ENCODE peak calls at places on chromosomes 6 and 20, in seven cellular contexts. O, C, Y, B, J, G and Q are unnamed samples.

GRCh38 chr20:37504404-37505096 is 16.5 kb upstream of the NNAT start:
- DNase-seq in O (no peak), C (no peak), Y (no peak), B (no peak), J (no peak), G (no peak), Q (no peak)

GRCh38 chr6:137112067-137112355 is 61.4 kb downstream of the IL22RA2 start:
- DNase-seq in O (no peak), C (peak; percentile 14), Y (no peak), B (no peak), J (peak; percentile 58), G (peak; percentile 37), Q (peak; percentile 77)

GRCh38 chr6:32689531-32690505 is 23.4 kb upstream of the HLA-DQB1 start:
- DNase-seq in O (no peak), C (no peak), Y (no peak), B (no peak), J (peak; percentile 15), G (peak; percentile 3), Q (peak; percentile 8)

GRCh38 chr6:52921743-52922142 is 12.2 kb upstream of the GSTA3 start:
- DNase-seq in O (no peak), C (no peak), Y (no peak), B (no peak), J (no peak), G (no peak), Q (peak; percentile 27)

GRCh38 chr20:25253606-25254275 is 5.9 kb downstream of the PYGB start:
- DNase-seq in O (no peak), C (no peak), Y (no peak), B (no peak), J (no peak), G (no peak), Q (no peak)

GRCh38 chr20:57437267-57437666 is 46.1 kb downstream of the RBM38 start:
- DNase-seq in O (no peak), C (no peak), Y (no peak), B (no peak), J (no peak), G (no peak), Q (no peak)

GRCh38 chr20:25057234-25058050 is 497 bp downstream of the ACSS1 start:
- DNase-seq in O (no peak), C (no peak), Y (peak; percentile 86), B (no peak), J (no peak), G (peak; percentile 40), Q (peak; percentile 65)

GRCh38 chr20:43460172-43460829 is 2.6 kb downstream of the SRSF6 start:
- DNase-seq in O (no peak), C (no peak), Y (no peak), B (peak; percentile 88), J (no peak), G (no peak), Q (no peak)

GRCh38 chr20:4472906-4473305 is 248.8 kb upstream of the PRND start:
- DNase-seq in O (no peak), C (no peak), Y (no peak), B (no peak), J (no peak), G (no peak), Q (peak; percentile 45)

GRCh38 chr6:22349051-22349450 is 52.2 kb upstream of the PRL start:
- DNase-seq in O (no peak), C (no peak), Y (no peak), B (no peak), J (no peak), G (no peak), Q (no peak)

GRCh38 chr6:151502499-151502898 is 8.7 kb downstream of the CCDC170 start:
- DNase-seq in O (no peak), C (peak; percentile 19), Y (no peak), B (no peak), J (no peak), G (no peak), Q (peak; percentile 60)

GRCh38 chr6:152669894-152670293 is 27.8 kb upstream of the MYCT1 start:
- DNase-seq in O (no peak), C (no peak), Y (no peak), B (no peak), J (no peak), G (peak; percentile 68), Q (peak; percentile 52)

GRCh38 chr6:6379573-6379972 is 59.1 kb upstream of the F13A1 start:
- DNase-seq in O (no peak), C (peak; percentile 70), Y (no peak), B (no peak), J (no peak), G (no peak), Q (peak; percentile 9)

GRCh38 chr6:27188885-27189418 is 58.5 kb upstream of the PRSS16 start:
- DNase-seq in O (no peak), C (no peak), Y (peak; percentile 52), B (peak; percentile 63), J (peak; percentile 67), G (peak; percentile 88), Q (peak; percentile 85)

GRCh38 chr6:122033564-122034181 is 365.8 kb upstream of the HSF2 start:
- DNase-seq in O (no peak), C (peak; percentile 18), Y (no peak), B (peak; percentile 63), J (peak; percentile 12), G (peak; percentile 78), Q (peak; percentile 76)

GRCh38 chr6:36780517-36781210 is 58.6 kb downstream of the CPNE5 start:
- DNase-seq in O (no peak), C (no peak), Y (no peak), B (no peak), J (no peak), G (no peak), Q (peak; percentile 46)

GRCh38 chr6:18155273-18155863 is at the start of gene KDM1B:
- DNase-seq in O (peak; percentile 91), C (peak; percentile 77), Y (peak; percentile 99), B (peak; percentile 90), J (peak; percentile 96), G (peak; percentile 99), Q (peak; percentile 99)

GRCh38 chr6:21953831-21954801 is 342.7 kb downstream of the PRL start:
- DNase-seq in O (no peak), C (no peak), Y (no peak), B (peak; percentile 38), J (peak; percentile 69), G (peak; percentile 83), Q (peak; percentile 54)

GRCh38 chr6:95081231-95081630 is 496.1 kb upstream of the MANEA start:
- DNase-seq in O (no peak), C (no peak), Y (no peak), B (no peak), J (no peak), G (no peak), Q (no peak)

GRCh38 chr6:11538049-11538798 is 675 bp downstream of the TMEM170B start:
- DNase-seq in O (no peak), C (no peak), Y (peak; percentile 30), B (no peak), J (no peak), G (no peak), Q (no peak)

GRCh38 chr6:131694832-131695426 is 6.3 kb downstream of the OR2A4 start:
- DNase-seq in O (no peak), C (no peak), Y (peak; percentile 29), B (peak; percentile 37), J (peak; percentile 66), G (peak; percentile 76), Q (peak; percentile 63)

DNA sequence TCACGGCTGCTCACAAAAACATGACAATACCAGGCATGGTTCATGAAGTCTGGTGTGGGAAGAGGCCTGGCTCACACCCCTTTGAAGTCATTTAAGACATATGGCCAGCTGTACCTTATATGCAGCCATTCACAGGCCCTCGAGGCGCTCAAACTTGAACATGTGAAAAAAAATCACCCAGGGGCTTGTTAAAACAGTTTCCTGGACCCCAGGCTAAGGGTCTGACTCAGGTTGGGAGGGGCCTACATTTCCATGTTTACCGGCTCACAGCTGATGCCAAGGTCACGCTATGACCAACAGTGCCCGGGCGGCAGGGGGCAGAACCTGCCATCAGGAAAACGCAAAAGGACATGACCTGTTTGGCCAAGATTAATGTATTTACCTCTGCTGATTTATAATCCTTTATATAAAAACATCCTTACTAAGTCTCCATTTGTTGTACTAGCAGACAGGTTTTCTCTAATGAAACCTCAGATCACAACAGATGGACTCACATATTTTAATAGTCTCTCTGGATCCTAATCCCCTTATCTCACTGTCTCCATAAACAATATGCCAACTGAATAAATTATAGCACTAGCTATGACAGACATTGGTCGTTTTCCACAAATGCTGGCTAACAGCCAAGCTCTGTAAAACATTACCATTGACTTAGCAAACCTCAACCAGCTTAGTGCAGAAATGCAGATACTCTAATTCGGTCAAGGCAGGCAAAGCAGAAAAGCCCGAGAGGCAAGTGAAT is 19.9 kb downstream of the EZR start:
- DNase-seq in O (no peak), C (no peak), Y (no peak), B (peak; percentile 87), J (peak; percentile 27), G (peak; percentile 59), Q (peak; percentile 60)
- TF ChIP-seq CTCF in O (no peak), C (peak; percentile 25), Y (no peak), B (peak; percentile 40), J (peak; percentile 28), G (no peak), Q (no peak)

GRCh38 chr20:277496-277781 is 13.1 kb downstream of the C20orf96 start:
- DNase-seq in O (no peak), C (no peak), Y (no peak), B (no peak), J (no peak), G (no peak), Q (no peak)
- H3K4me3 ChIP-seq in O (no peak overlapping the region), C (no peak overlapping the region), Y (no peak overlapping the region), B (no peak overlapping the region), J (no peak overlapping the region), G (no peak overlapping the region), Q (no peak overlapping the region)

GRCh38 chr20:63044605-63045004 is 37.8 kb upstream of the BHLHE23 start:
- DNase-seq in O (no peak), C (no peak), Y (peak; percentile 11), B (no peak), J (no peak), G (no peak), Q (no peak)

GRCh38 chr20:63046841-63047240 is 40.1 kb upstream of the BHLHE23 start:
- DNase-seq in O (no peak), C (no peak), Y (no peak), B (no peak), J (no peak), G (no peak), Q (no peak)

GRCh38 chr20:63045401-63045800 is 38.6 kb upstream of the BHLHE23 start:
- DNase-seq in O (no peak), C (no peak), Y (peak; percentile 18), B (no peak), J (no peak), G (no peak), Q (no peak)

GRCh38 chr20:63047267-63047666 is 40.5 kb upstream of the BHLHE23 start:
- DNase-seq in O (no peak), C (no peak), Y (no peak), B (no peak), J (no peak), G (no peak), Q (no peak)

GRCh38 chr20:63045991-63046390 is 39.2 kb upstream of the BHLHE23 start:
- DNase-seq in O (no peak), C (no peak), Y (peak; percentile 16), B (no peak), J (no peak), G (no peak), Q (no peak)
- TF ChIP-seq CTCF in O (no peak), C (no peak), Y (no peak), B (no peak), J (no peak), G (no peak), Q (no peak)

DNA sequence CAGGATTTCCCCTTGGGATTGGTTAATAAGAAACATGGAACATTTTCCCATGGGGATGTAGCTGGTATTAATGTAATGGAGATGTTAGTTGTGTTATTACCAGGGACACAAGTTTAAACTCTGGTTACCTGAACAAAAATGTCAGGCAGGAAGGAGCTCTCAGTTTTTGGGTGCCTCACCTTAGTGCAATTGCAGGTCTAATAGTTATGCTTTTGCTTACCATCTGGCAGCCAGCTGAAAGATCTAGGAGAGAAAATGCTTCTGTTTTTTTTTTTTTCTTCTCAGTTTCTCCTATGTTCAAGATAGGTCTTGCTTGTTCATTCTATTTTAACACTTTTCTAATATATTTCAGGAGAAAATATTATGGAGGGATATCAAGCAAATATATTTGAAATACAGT is 4.1 kb upstream of the UBE2J1 start:
- DNase-seq in O (no peak), C (no peak), Y (no peak), B (no peak), J (no peak), G (no peak), Q (no peak)
- H3K4me3 ChIP-seq in O (no peak overlapping the region), C (no peak overlapping the region), Y (no peak overlapping the region), B (no peak overlapping the region), J (no peak overlapping the region), G (no peak overlapping the region), Q (no peak overlapping the region)